ENCODE peak calls at places on chromosomes 16 and 17, in seven cellular contexts. One of them, this sample, is unnamed.

GRCh38 chr17:65093930-65094329 is 37.4 kb upstream of the GNA13 start:
- DNase-seq in GM23338: peak; percentile 53
- DNase-seq in PC-3: no peak
- DNase-seq in neural progenitor cell: no peak
- DNase-seq in GM23248: peak; percentile 31
- DNase-seq in HCT116: no peak
- DNase-seq in MM.1S: no peak
- DNase-seq in this sample: no peak

GRCh38 chr16:71927383-71927782 is 32.1 kb downstream of the IST1 start:
- DNase-seq in neural progenitor cell: no peak
- DNase-seq in HCT116: peak; percentile 42
- DNase-seq in GM23338: no peak
- DNase-seq in PC-3: peak; percentile 84
- DNase-seq in GM23248: peak; percentile 87
- DNase-seq in MM.1S: no peak
- DNase-seq in this sample: peak; percentile 60

GRCh38 chr17:73291260-73291801 is 20.5 kb downstream of the CDC42EP4 start:
- DNase-seq in PC-3: peak; percentile 98
- DNase-seq in GM23338: no peak
- DNase-seq in neural progenitor cell: no peak
- DNase-seq in GM23248: peak; percentile 97
- DNase-seq in MM.1S: peak; percentile 78
- DNase-seq in HCT116: peak; percentile 79
- DNase-seq in this sample: no peak

GRCh38 chr17:31967643-31968042 is 30.8 kb downstream of the SUZ12 start:
- DNase-seq in GM23338: no peak
- DNase-seq in HCT116: no peak
- DNase-seq in MM.1S: no peak
- DNase-seq in neural progenitor cell: no peak
- DNase-seq in PC-3: no peak
- DNase-seq in GM23248: no peak
- DNase-seq in this sample: no peak

GRCh38 chr16:86577314-86577971 is 906 bp upstream of the FOXL1 start:
- DNase-seq in GM23248: peak; percentile 41
- DNase-seq in neural progenitor cell: no peak
- DNase-seq in HCT116: no peak
- DNase-seq in GM23338: peak; percentile 62
- DNase-seq in PC-3: no peak
- DNase-seq in MM.1S: no peak
- DNase-seq in this sample: peak; percentile 31

GRCh38 chr17:46192211-46192483 is 1.1 kb downstream of the KANSL1 start:
- DNase-seq in GM23338: no peak
- DNase-seq in GM23248: no peak
- DNase-seq in HCT116: no peak
- DNase-seq in neural progenitor cell: no peak
- DNase-seq in PC-3: no peak
- DNase-seq in MM.1S: no peak
- DNase-seq in this sample: no peak

GRCh38 chr17:61904094-61904710 is 23.6 kb downstream of the INTS2 start:
- DNase-seq in GM23248: no peak
- DNase-seq in neural progenitor cell: no peak
- DNase-seq in PC-3: no peak
- DNase-seq in HCT116: no peak
- DNase-seq in MM.1S: peak; percentile 87
- DNase-seq in GM23338: no peak
- DNase-seq in this sample: no peak

GRCh38 chr16:29986931-29987330 is 8.5 kb downstream of the HIRIP3 start:
- DNase-seq in HCT116: no peak
- DNase-seq in GM23338: no peak
- DNase-seq in GM23248: no peak
- DNase-seq in PC-3: no peak
- DNase-seq in MM.1S: no peak
- DNase-seq in neural progenitor cell: no peak
- DNase-seq in this sample: no peak

GRCh38 chr17:72118588-72119279 is 2.1 kb upstream of the SOX9 start:
- DNase-seq in HCT116: peak; percentile 58
- DNase-seq in PC-3: peak; percentile 88
- DNase-seq in neural progenitor cell: peak; percentile 84
- DNase-seq in GM23338: peak; percentile 78
- DNase-seq in MM.1S: peak; percentile 38
- DNase-seq in GM23248: peak; percentile 85
- DNase-seq in this sample: peak; percentile 88

GRCh38 chr16:50259334-50260205 is 6.8 kb upstream of the ADCY7 start:
- DNase-seq in neural progenitor cell: peak; percentile 71
- DNase-seq in PC-3: no peak
- DNase-seq in HCT116: no peak
- DNase-seq in MM.1S: no peak
- DNase-seq in GM23338: no peak
- DNase-seq in GM23248: peak; percentile 74
- DNase-seq in this sample: peak; percentile 8

GRCh38 chr17:40516581-40517285 is 15.3 kb upstream of the TNS4 start:
- DNase-seq in PC-3: peak; percentile 93
- DNase-seq in GM23338: no peak
- DNase-seq in GM23248: peak; percentile 67
- DNase-seq in HCT116: peak; percentile 62
- DNase-seq in neural progenitor cell: no peak
- DNase-seq in MM.1S: peak; percentile 87
- DNase-seq in this sample: no peak

GRCh38 chr16:84600343-84601229 is 17.3 kb downstream of the COTL1 start:
- DNase-seq in PC-3: no peak
- DNase-seq in neural progenitor cell: no peak
- DNase-seq in GM23338: no peak
- DNase-seq in GM23248: peak; percentile 40
- DNase-seq in MM.1S: peak; percentile 41
- DNase-seq in HCT116: no peak
- DNase-seq in this sample: no peak

GRCh38 chr16:27685802-27686201 is 135.9 kb downstream of the KATNIP start:
- DNase-seq in HCT116: no peak
- DNase-seq in MM.1S: no peak
- DNase-seq in GM23248: peak; percentile 44
- DNase-seq in neural progenitor cell: no peak
- DNase-seq in GM23338: no peak
- DNase-seq in PC-3: no peak
- DNase-seq in this sample: no peak

GRCh38 chr16:4315185-4316102 is at the start of gene GLIS2:
- DNase-seq in neural progenitor cell: peak; percentile 94
- DNase-seq in HCT116: peak; percentile 28
- DNase-seq in MM.1S: peak; percentile 39
- DNase-seq in GM23338: peak; percentile 89
- DNase-seq in GM23248: peak; percentile 84
- DNase-seq in PC-3: peak; percentile 57
- DNase-seq in this sample: peak; percentile 95

GRCh38 chr16:3171855-3172593 is 16.0 kb upstream of the OR1F1 start:
- DNase-seq in GM23248: peak; percentile 15
- DNase-seq in HCT116: no peak
- DNase-seq in PC-3: no peak
- DNase-seq in neural progenitor cell: peak; percentile 49
- DNase-seq in MM.1S: peak; percentile 44
- DNase-seq in GM23338: peak; percentile 85
- DNase-seq in this sample: no peak

GRCh38 chr17:81494984-81495383 is 17.6 kb downstream of the ACTG1 start:
- DNase-seq in HCT116: no peak
- DNase-seq in neural progenitor cell: peak; percentile 10
- DNase-seq in GM23248: peak; percentile 48
- DNase-seq in PC-3: peak; percentile 34
- DNase-seq in GM23338: no peak
- DNase-seq in MM.1S: no peak
- DNase-seq in this sample: no peak

GRCh38 chr17:16820161-16820877 is 130.3 kb downstream of the CCDC144A start:
- DNase-seq in MM.1S: no peak
- DNase-seq in neural progenitor cell: no peak
- DNase-seq in GM23248: no peak
- DNase-seq in GM23338: no peak
- DNase-seq in PC-3: no peak
- DNase-seq in HCT116: no peak
- DNase-seq in this sample: no peak

GRCh38 chr16:67016681-67017450 is 12.1 kb upstream of the CBFB start:
- DNase-seq in HCT116: no peak
- DNase-seq in PC-3: no peak
- DNase-seq in MM.1S: no peak
- DNase-seq in neural progenitor cell: no peak
- DNase-seq in GM23338: no peak
- DNase-seq in GM23248: no peak
- DNase-seq in this sample: no peak

GRCh38 chr17:81517339-81518112 is 4.9 kb upstream of the ACTG1 start:
- DNase-seq in PC-3: no peak
- DNase-seq in HCT116: no peak
- DNase-seq in neural progenitor cell: peak; percentile 46
- DNase-seq in MM.1S: peak; percentile 5
- DNase-seq in GM23248: peak; percentile 52
- DNase-seq in GM23338: peak; percentile 64
- DNase-seq in this sample: no peak

GRCh38 chr16:74605746-74606520 is 981 bp downstream of the GLG1 start:
- DNase-seq in GM23248: peak; percentile 62
- DNase-seq in MM.1S: no peak
- DNase-seq in HCT116: no peak
- DNase-seq in neural progenitor cell: peak; percentile 51
- DNase-seq in GM23338: no peak
- DNase-seq in PC-3: no peak
- DNase-seq in this sample: no peak

GRCh38 chr17:60602385-60602742 is 2.4 kb downstream of the PPM1D start:
- DNase-seq in neural progenitor cell: peak; percentile 42
- DNase-seq in GM23248: peak; percentile 41
- DNase-seq in HCT116: no peak
- DNase-seq in GM23338: no peak
- DNase-seq in MM.1S: no peak
- DNase-seq in PC-3: peak; percentile 12
- DNase-seq in this sample: no peak

GRCh38 chr16:47197536-47198179 is 53.9 kb upstream of the NETO2 start:
- DNase-seq in GM23338: no peak
- DNase-seq in HCT116: no peak
- DNase-seq in GM23248: peak; percentile 50
- DNase-seq in MM.1S: no peak
- DNase-seq in PC-3: no peak
- DNase-seq in neural progenitor cell: no peak
- DNase-seq in this sample: no peak

GRCh38 chr16:19497181-19497580 is 24.7 kb downstream of the GDE1 start:
- DNase-seq in neural progenitor cell: no peak
- DNase-seq in GM23338: no peak
- DNase-seq in PC-3: no peak
- DNase-seq in GM23248: no peak
- DNase-seq in MM.1S: no peak
- DNase-seq in HCT116: no peak
- DNase-seq in this sample: no peak

GRCh38 chr16:59048876-59049275 is 314.8 kb upstream of the GOT2 start:
- DNase-seq in neural progenitor cell: no peak
- DNase-seq in PC-3: no peak
- DNase-seq in GM23248: no peak
- DNase-seq in HCT116: no peak
- DNase-seq in GM23338: no peak
- DNase-seq in MM.1S: no peak
- DNase-seq in this sample: no peak

GRCh38 chr16:59058261-59058660 is 324.1 kb upstream of the GOT2 start:
- DNase-seq in HCT116: no peak
- DNase-seq in GM23248: no peak
- DNase-seq in GM23338: no peak
- DNase-seq in MM.1S: no peak
- DNase-seq in PC-3: no peak
- DNase-seq in neural progenitor cell: no peak
- DNase-seq in this sample: no peak

DNA sequence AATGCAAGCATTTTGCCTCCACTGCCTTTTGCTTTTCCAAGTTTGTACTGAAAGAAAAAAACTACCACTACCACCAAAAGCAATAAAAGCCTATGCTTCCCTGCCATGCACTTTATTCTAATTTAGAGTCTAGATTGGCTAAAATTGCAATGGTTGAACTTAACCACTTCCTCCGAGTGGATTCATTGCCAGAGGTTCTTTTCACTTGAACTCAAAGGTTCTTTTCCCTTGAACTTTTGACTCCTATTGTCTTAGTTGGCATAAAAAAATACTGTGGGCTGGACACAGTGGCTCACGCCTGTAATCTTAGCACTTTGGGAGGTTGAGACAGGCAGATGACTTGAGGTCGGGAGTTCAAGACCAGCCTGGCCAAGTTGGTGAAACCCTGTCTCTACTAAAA is 319.8 kb upstream of the GOT2 start:
- DNase-seq in MM.1S: no peak
- DNase-seq in neural progenitor cell: no peak
- DNase-seq in GM23248: no peak
- DNase-seq in PC-3: no peak
- DNase-seq in GM23338: no peak
- DNase-seq in HCT116: no peak
- DNase-seq in this sample: no peak
- TF ChIP-seq EZH2phosphoT487 in MM.1S: no peak
- TF ChIP-seq EZH2phosphoT487 in neural progenitor cell: no peak
- TF ChIP-seq EZH2phosphoT487 in GM23248: no peak
- TF ChIP-seq EZH2phosphoT487 in PC-3: no peak
- TF ChIP-seq EZH2phosphoT487 in GM23338: no peak
- TF ChIP-seq EZH2phosphoT487 in HCT116: no peak
- TF ChIP-seq EZH2phosphoT487 in this sample: no peak

GRCh38 chr17:51700011-51700760 is 439.8 kb downstream of the UTP18 start:
- DNase-seq in neural progenitor cell: no peak
- DNase-seq in GM23338: no peak
- DNase-seq in PC-3: no peak
- DNase-seq in HCT116: no peak
- DNase-seq in MM.1S: no peak
- DNase-seq in GM23248: no peak
- DNase-seq in this sample: no peak
- TF ChIP-seq EZH2 in neural progenitor cell: no peak
- TF ChIP-seq EZH2 in GM23338: no peak
- TF ChIP-seq EZH2 in PC-3: no peak
- TF ChIP-seq EZH2 in HCT116: no peak
- TF ChIP-seq EZH2 in MM.1S: no peak
- TF ChIP-seq EZH2 in GM23248: no peak
- TF ChIP-seq EZH2 in this sample: no peak

DNA sequence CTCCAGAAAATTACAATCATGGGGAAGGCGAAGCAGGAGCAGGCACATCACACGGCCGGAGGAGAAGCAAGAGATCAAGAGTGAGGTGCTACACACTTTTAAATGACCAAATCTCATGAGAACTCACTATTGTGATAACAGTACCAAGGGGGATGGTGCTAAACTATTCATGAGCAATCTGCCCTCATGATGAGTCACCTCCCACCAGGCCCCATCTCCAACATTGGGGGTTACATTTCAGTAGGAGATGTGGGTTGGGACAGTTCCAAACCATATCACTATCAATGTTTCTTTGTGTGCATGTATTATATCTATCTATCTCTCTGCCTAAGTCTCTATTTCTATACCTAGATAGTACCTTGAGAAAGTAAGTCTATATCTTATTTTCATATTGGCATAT is 724.8 kb downstream of the CDH11 start:
- DNase-seq in HCT116: no peak
- DNase-seq in MM.1S: no peak
- DNase-seq in GM23338: no peak
- DNase-seq in PC-3: peak; percentile 57
- DNase-seq in neural progenitor cell: no peak
- DNase-seq in GM23248: no peak
- DNase-seq in this sample: no peak
- TF ChIP-seq EZH2phosphoT487 in HCT116: no peak
- TF ChIP-seq EZH2phosphoT487 in MM.1S: no peak
- TF ChIP-seq EZH2phosphoT487 in GM23338: no peak
- TF ChIP-seq EZH2phosphoT487 in PC-3: no peak
- TF ChIP-seq EZH2phosphoT487 in neural progenitor cell: no peak
- TF ChIP-seq EZH2phosphoT487 in GM23248: no peak
- TF ChIP-seq EZH2phosphoT487 in this sample: no peak

DNA sequence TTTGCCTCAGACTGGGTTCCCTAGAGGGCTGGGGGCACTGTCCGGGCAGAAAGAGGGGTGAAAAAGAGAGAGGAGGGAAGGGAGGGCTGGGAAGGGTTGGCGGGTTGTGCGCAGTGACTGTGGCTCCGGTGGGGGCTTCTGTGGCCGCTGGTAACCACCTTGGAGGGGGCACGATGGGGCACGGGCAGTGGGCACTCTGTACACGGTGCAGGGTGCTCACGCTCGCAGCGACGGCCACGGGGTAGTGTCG is 591 bp downstream of the PLLP start:
- DNase-seq in GM23338: no peak
- DNase-seq in neural progenitor cell: no peak
- DNase-seq in PC-3: no peak
- DNase-seq in MM.1S: no peak
- DNase-seq in HCT116: no peak
- DNase-seq in GM23248: no peak
- DNase-seq in this sample: no peak
- TF ChIP-seq EZH2 in GM23338: peak; percentile 52
- TF ChIP-seq EZH2 in neural progenitor cell: no peak
- TF ChIP-seq EZH2 in PC-3: no peak
- TF ChIP-seq EZH2 in MM.1S: no peak
- TF ChIP-seq EZH2 in HCT116: no peak
- TF ChIP-seq EZH2 in GM23248: peak; percentile 11
- TF ChIP-seq EZH2 in this sample: no peak

This sample was measured in hepatocyte.